ENCODE peak calls at places on chromosomes 2 and 18, in nine cellular contexts. One of them, this sample, is unnamed.

GRCh38 chr18:2338601-2339000 is 232.7 kb downstream of the METTL4 start:
- DNase-seq in upper lobe of left lung: no peak
- DNase-seq in tibial nerve: no peak
- DNase-seq in K562: no peak
- DNase-seq in sigmoid colon: no peak
- DNase-seq in SK-N-SH: no peak
- DNase-seq in A549: no peak
- DNase-seq in transverse colon: no peak
- DNase-seq in ovary: no peak
- DNase-seq in this sample: no peak

GRCh38 chr2:236177967-236178909 is 10.1 kb upstream of the GBX2 start:
- DNase-seq in A549: peak; percentile 85
- DNase-seq in sigmoid colon: peak; percentile 74
- DNase-seq in tibial nerve: no peak
- DNase-seq in K562: peak; percentile 73
- DNase-seq in upper lobe of left lung: peak; percentile 35
- DNase-seq in transverse colon: peak; percentile 58
- DNase-seq in ovary: peak; percentile 40
- DNase-seq in SK-N-SH: peak; percentile 93
- DNase-seq in this sample: no peak

GRCh38 chr2:48589170-48589767 is 28.4 kb upstream of the GTF2A1L start:
- DNase-seq in transverse colon: peak; percentile 9
- DNase-seq in upper lobe of left lung: no peak
- DNase-seq in A549: peak; percentile 44
- DNase-seq in ovary: peak; percentile 58
- DNase-seq in K562: peak; percentile 51
- DNase-seq in sigmoid colon: no peak
- DNase-seq in tibial nerve: peak; percentile 30
- DNase-seq in SK-N-SH: peak; percentile 58
- DNase-seq in this sample: no peak

GRCh38 chr2:69625078-69625788 is 18.3 kb downstream of the AAK1 start:
- DNase-seq in upper lobe of left lung: no peak
- DNase-seq in A549: no peak
- DNase-seq in transverse colon: no peak
- DNase-seq in K562: peak; percentile 65
- DNase-seq in sigmoid colon: no peak
- DNase-seq in ovary: no peak
- DNase-seq in SK-N-SH: no peak
- DNase-seq in tibial nerve: no peak
- DNase-seq in this sample: no peak

GRCh38 chr2:218992703-218993344 is 398 bp downstream of the CRYBA2 start:
- DNase-seq in upper lobe of left lung: no peak
- DNase-seq in sigmoid colon: no peak
- DNase-seq in A549: no peak
- DNase-seq in tibial nerve: no peak
- DNase-seq in ovary: no peak
- DNase-seq in transverse colon: peak; percentile 11
- DNase-seq in SK-N-SH: peak; percentile 21
- DNase-seq in K562: no peak
- DNase-seq in this sample: no peak

GRCh38 chr2:172086349-172087190 is 1.3 kb downstream of the DLX1 start:
- DNase-seq in transverse colon: peak; percentile 44
- DNase-seq in ovary: no peak
- DNase-seq in SK-N-SH: peak; percentile 52
- DNase-seq in tibial nerve: no peak
- DNase-seq in upper lobe of left lung: no peak
- DNase-seq in sigmoid colon: no peak
- DNase-seq in K562: no peak
- DNase-seq in A549: no peak
- DNase-seq in this sample: no peak

GRCh38 chr2:199973703-199974102 is 18.3 kb downstream of the MAIP1 start:
- DNase-seq in ovary: no peak
- DNase-seq in transverse colon: no peak
- DNase-seq in A549: peak; percentile 15
- DNase-seq in tibial nerve: no peak
- DNase-seq in upper lobe of left lung: no peak
- DNase-seq in SK-N-SH: peak; percentile 40
- DNase-seq in K562: peak; percentile 21
- DNase-seq in sigmoid colon: no peak
- DNase-seq in this sample: no peak

GRCh38 chr2:120565095-120565460 is 170.6 kb upstream of the GLI2 start:
- DNase-seq in sigmoid colon: no peak
- DNase-seq in tibial nerve: no peak
- DNase-seq in K562: no peak
- DNase-seq in transverse colon: no peak
- DNase-seq in ovary: no peak
- DNase-seq in SK-N-SH: no peak
- DNase-seq in upper lobe of left lung: no peak
- DNase-seq in A549: no peak
- DNase-seq in this sample: no peak

GRCh38 chr2:105746177-105747080 is 1.7 kb downstream of the NCK2 start:
- DNase-seq in SK-N-SH: peak; percentile 33
- DNase-seq in A549: no peak
- DNase-seq in K562: peak; percentile 42
- DNase-seq in tibial nerve: peak; percentile 38
- DNase-seq in transverse colon: peak; percentile 89
- DNase-seq in upper lobe of left lung: peak; percentile 91
- DNase-seq in ovary: peak; percentile 32
- DNase-seq in sigmoid colon: no peak
- DNase-seq in this sample: no peak

GRCh38 chr18:36590621-36591580 is 237.9 kb downstream of the TPGS2 start:
- DNase-seq in A549: no peak
- DNase-seq in ovary: no peak
- DNase-seq in sigmoid colon: no peak
- DNase-seq in tibial nerve: no peak
- DNase-seq in SK-N-SH: no peak
- DNase-seq in upper lobe of left lung: no peak
- DNase-seq in K562: no peak
- DNase-seq in transverse colon: no peak
- DNase-seq in this sample: no peak

GRCh38 chr18:65124633-65125032 is 626.2 kb upstream of the CDH7 start:
- DNase-seq in A549: no peak
- DNase-seq in sigmoid colon: no peak
- DNase-seq in K562: no peak
- DNase-seq in ovary: no peak
- DNase-seq in upper lobe of left lung: no peak
- DNase-seq in SK-N-SH: no peak
- DNase-seq in tibial nerve: no peak
- DNase-seq in transverse colon: no peak
- DNase-seq in this sample: no peak

DNA sequence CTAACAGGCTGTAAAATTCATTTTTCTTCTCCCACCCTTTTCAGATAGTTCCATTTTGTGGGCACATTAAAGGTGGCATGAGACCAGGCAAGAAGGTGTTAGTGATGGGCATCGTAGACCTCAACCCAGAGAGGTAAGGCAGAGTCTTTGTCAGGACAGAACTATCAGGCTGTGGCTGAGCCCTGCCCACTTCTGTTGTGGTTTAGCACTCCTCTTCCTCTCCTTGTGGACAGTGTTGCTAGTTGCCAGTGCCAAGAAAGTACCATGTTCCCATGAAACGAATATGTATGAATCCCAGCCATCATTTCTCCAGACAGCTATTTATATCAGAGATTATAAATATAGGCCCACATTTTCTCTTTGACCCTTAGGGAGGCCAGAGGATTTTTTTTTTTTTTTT is 1.6 kb downstream of the LGALSL start:
- DNase-seq in sigmoid colon: no peak
- DNase-seq in transverse colon: no peak
- DNase-seq in ovary: no peak
- DNase-seq in upper lobe of left lung: no peak
- DNase-seq in tibial nerve: no peak
- DNase-seq in SK-N-SH: peak; percentile 11
- DNase-seq in A549: peak; percentile 38
- DNase-seq in K562: no peak
- DNase-seq in this sample: no peak
- H3K27ac ChIP-seq in sigmoid colon: peak overlapping the region; percentile 98
- H3K27ac ChIP-seq in transverse colon: peak overlapping the region; percentile 95
- H3K27ac ChIP-seq in ovary: no peak overlapping the region
- H3K27ac ChIP-seq in upper lobe of left lung: no peak overlapping the region
- H3K27ac ChIP-seq in tibial nerve: peak overlapping the region; percentile 93
- H3K27ac ChIP-seq in SK-N-SH: no peak overlapping the region
- H3K27ac ChIP-seq in A549: no peak overlapping the region
- H3K27ac ChIP-seq in K562: no peak overlapping the region
- H3K27ac ChIP-seq in this sample: peak overlapping the region; percentile 98

GRCh38 chr18:49206717-49207116 is 253.7 kb downstream of the DYM start:
- DNase-seq in transverse colon: no peak
- DNase-seq in tibial nerve: no peak
- DNase-seq in A549: no peak
- DNase-seq in sigmoid colon: no peak
- DNase-seq in ovary: no peak
- DNase-seq in K562: no peak
- DNase-seq in SK-N-SH: peak; percentile 8
- DNase-seq in upper lobe of left lung: no peak
- DNase-seq in this sample: no peak
- TF ChIP-seq CTCF in transverse colon: no peak
- TF ChIP-seq CTCF in tibial nerve: no peak
- TF ChIP-seq CTCF in A549: no peak
- TF ChIP-seq CTCF in sigmoid colon: no peak
- TF ChIP-seq CTCF in ovary: no peak
- TF ChIP-seq CTCF in K562: no peak
- TF ChIP-seq CTCF in SK-N-SH: peak; percentile 30
- TF ChIP-seq CTCF in upper lobe of left lung: no peak
- TF ChIP-seq CTCF in this sample: no peak

GRCh38 chr2:675460-675859 is 1.7 kb downstream of the TMEM18 start:
- DNase-seq in ovary: no peak
- DNase-seq in A549: no peak
- DNase-seq in SK-N-SH: no peak
- DNase-seq in tibial nerve: no peak
- DNase-seq in transverse colon: no peak
- DNase-seq in K562: no peak
- DNase-seq in upper lobe of left lung: no peak
- DNase-seq in sigmoid colon: no peak
- DNase-seq in this sample: no peak

GRCh38 chr2:675051-675450 is 2.2 kb downstream of the TMEM18 start:
- DNase-seq in SK-N-SH: no peak
- DNase-seq in ovary: no peak
- DNase-seq in A549: no peak
- DNase-seq in transverse colon: no peak
- DNase-seq in upper lobe of left lung: no peak
- DNase-seq in sigmoid colon: no peak
- DNase-seq in K562: no peak
- DNase-seq in tibial nerve: no peak
- DNase-seq in this sample: no peak

GRCh38 chr2:677056-677949 is at the start of gene TMEM18:
- DNase-seq in sigmoid colon: peak; percentile 98
- DNase-seq in A549: peak; percentile 92
- DNase-seq in upper lobe of left lung: peak; percentile 93
- DNase-seq in ovary: peak; percentile 96
- DNase-seq in transverse colon: peak; percentile 94
- DNase-seq in SK-N-SH: peak; percentile 89
- DNase-seq in K562: peak; percentile 98
- DNase-seq in tibial nerve: peak; percentile 90
- DNase-seq in this sample: peak; percentile 95

GRCh38 chr2:675982-676646 is 1.1 kb downstream of the TMEM18 start:
- DNase-seq in upper lobe of left lung: no peak
- DNase-seq in K562: peak; percentile 65
- DNase-seq in tibial nerve: no peak
- DNase-seq in SK-N-SH: peak; percentile 66
- DNase-seq in sigmoid colon: peak; percentile 85
- DNase-seq in ovary: peak; percentile 68
- DNase-seq in A549: peak; percentile 50
- DNase-seq in transverse colon: peak; percentile 46
- DNase-seq in this sample: no peak

DNA sequence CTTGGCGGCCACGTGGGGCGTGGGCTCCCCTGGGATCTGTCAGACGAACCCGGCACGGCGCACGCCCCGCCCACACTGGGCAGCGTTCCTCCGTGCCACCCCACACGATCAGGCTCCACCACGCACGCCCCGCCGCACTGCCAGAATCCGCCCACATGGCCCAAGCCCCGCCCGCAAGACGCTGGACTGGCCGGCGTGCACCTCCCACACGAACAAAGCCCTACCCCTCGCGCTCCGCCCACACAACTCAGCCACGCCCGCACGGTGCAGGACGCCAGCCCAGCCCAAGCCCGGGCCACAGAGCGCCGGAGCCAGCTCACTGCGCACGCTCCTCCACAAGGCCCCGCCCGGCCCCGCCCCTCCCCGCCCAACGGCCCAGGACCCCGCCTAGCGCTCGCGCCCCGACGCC is 555 bp downstream of the TMEM18 start:
- DNase-seq in K562: peak; percentile 97
- DNase-seq in sigmoid colon: peak; percentile 99
- DNase-seq in SK-N-SH: peak; percentile 99
- DNase-seq in upper lobe of left lung: peak; percentile 99
- DNase-seq in transverse colon: peak; percentile 99
- DNase-seq in ovary: peak; percentile 98
- DNase-seq in tibial nerve: peak; percentile 98
- DNase-seq in A549: peak; percentile 84
- DNase-seq in this sample: peak; percentile 100
- TF ChIP-seq EP300 in K562: no peak
- TF ChIP-seq EP300 in sigmoid colon: no peak
- TF ChIP-seq EP300 in SK-N-SH: no peak
- TF ChIP-seq EP300 in upper lobe of left lung: no peak
- TF ChIP-seq EP300 in transverse colon: no peak
- TF ChIP-seq EP300 in ovary: no peak
- TF ChIP-seq EP300 in tibial nerve: no peak
- TF ChIP-seq EP300 in A549: no peak
- TF ChIP-seq EP300 in this sample: no peak

GRCh38 chr2:71252862-71253261 is 26.0 kb upstream of the PAIP2B start:
- DNase-seq in tibial nerve: no peak
- DNase-seq in ovary: no peak
- DNase-seq in SK-N-SH: no peak
- DNase-seq in K562: no peak
- DNase-seq in transverse colon: no peak
- DNase-seq in A549: no peak
- DNase-seq in sigmoid colon: no peak
- DNase-seq in upper lobe of left lung: no peak
- DNase-seq in this sample: no peak

GRCh38 chr2:71253476-71253875 is 26.6 kb upstream of the PAIP2B start:
- DNase-seq in A549: no peak
- DNase-seq in transverse colon: no peak
- DNase-seq in sigmoid colon: no peak
- DNase-seq in ovary: no peak
- DNase-seq in K562: no peak
- DNase-seq in upper lobe of left lung: no peak
- DNase-seq in SK-N-SH: no peak
- DNase-seq in tibial nerve: no peak
- DNase-seq in this sample: no peak

GRCh38 chr2:71254776-71255175 is 27.9 kb upstream of the PAIP2B start:
- DNase-seq in A549: no peak
- DNase-seq in SK-N-SH: no peak
- DNase-seq in transverse colon: no peak
- DNase-seq in upper lobe of left lung: no peak
- DNase-seq in sigmoid colon: no peak
- DNase-seq in tibial nerve: no peak
- DNase-seq in ovary: no peak
- DNase-seq in K562: no peak
- DNase-seq in this sample: no peak

GRCh38 chr2:71254078-71254477 is 27.2 kb upstream of the PAIP2B start:
- DNase-seq in transverse colon: no peak
- DNase-seq in K562: no peak
- DNase-seq in A549: no peak
- DNase-seq in SK-N-SH: no peak
- DNase-seq in tibial nerve: no peak
- DNase-seq in ovary: no peak
- DNase-seq in upper lobe of left lung: no peak
- DNase-seq in sigmoid colon: no peak
- DNase-seq in this sample: no peak

DNA sequence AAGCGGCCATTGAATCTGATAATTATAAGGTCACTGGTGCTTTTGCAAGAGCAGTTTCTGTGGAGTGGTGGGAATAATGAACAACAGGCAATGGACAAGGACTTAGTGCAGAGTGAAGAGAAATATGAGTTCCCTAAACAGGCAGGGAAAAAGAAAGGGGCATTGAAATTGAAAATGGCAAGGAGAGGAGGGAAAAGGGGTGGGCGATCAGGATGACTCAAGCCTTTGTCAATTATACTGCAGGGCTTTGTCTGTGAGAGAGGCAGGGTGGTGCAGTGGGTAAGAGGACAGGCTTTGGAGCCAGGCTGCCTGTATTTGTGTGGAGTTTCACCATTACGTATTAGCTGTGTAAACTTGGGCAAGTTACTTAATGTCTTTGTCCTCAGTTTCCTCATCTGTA is 29.5 kb upstream of the PAIP2B start:
- DNase-seq in tibial nerve: no peak
- DNase-seq in A549: no peak
- DNase-seq in SK-N-SH: no peak
- DNase-seq in K562: no peak
- DNase-seq in ovary: no peak
- DNase-seq in sigmoid colon: no peak
- DNase-seq in upper lobe of left lung: no peak
- DNase-seq in transverse colon: no peak
- DNase-seq in this sample: no peak
- H3K27ac ChIP-seq in tibial nerve: peak overlapping the region; percentile 73
- H3K27ac ChIP-seq in A549: no peak overlapping the region
- H3K27ac ChIP-seq in SK-N-SH: no peak overlapping the region
- H3K27ac ChIP-seq in K562: no peak overlapping the region
- H3K27ac ChIP-seq in ovary: no peak overlapping the region
- H3K27ac ChIP-seq in sigmoid colon: no peak overlapping the region
- H3K27ac ChIP-seq in upper lobe of left lung: no peak overlapping the region
- H3K27ac ChIP-seq in transverse colon: no peak overlapping the region
- H3K27ac ChIP-seq in this sample: no peak overlapping the region